ENCODE peak calls at places on chromosomes 3 and 15, in four cellular contexts. W is EH, I is NCI-H1105 treated with DMSO at 0.1 percent for 48 hours, J is iris pigment epithelial cell. V is an unnamed sample.

GRCh38 chr3:131356006-131356405 is 25.6 kb upstream of the NUDT16 start:
- DNase-seq in W (peak; percentile 94), I (no peak), J (no peak), V (no peak)

GRCh38 chr3:178140491-178140890 is 395.7 kb upstream of the KCNMB2 start:
- DNase-seq in J (peak; percentile 73), I (no peak), W (peak; percentile 41), V (no peak)

GRCh38 chr3:21645121-21645897 is 105.7 kb downstream of the ZNF385D start:
- DNase-seq in J (peak; percentile 9), W (peak; percentile 36), I (no peak), V (no peak)

GRCh38 chr3:71724584-71725278 is 471 bp downstream of the EIF4E3 start:
- DNase-seq in I (no peak), W (peak; percentile 26), J (no peak), V (peak; percentile 60)

GRCh38 chr15:66615175-66615495 is 49.3 kb upstream of the LCTL start:
- DNase-seq in I (no peak), W (no peak), J (no peak), V (no peak)

GRCh38 chr15:73026496-73027054 is 25.7 kb upstream of the NEO1 start:
- DNase-seq in I (no peak), J (no peak), W (no peak), V (no peak)

GRCh38 chr15:31227954-31228542 is 98.6 kb upstream of the KLF13 start:
- DNase-seq in W (no peak), J (no peak), I (no peak), V (no peak)

GRCh38 chr15:65751431-65751830 is 40.7 kb downstream of the DENND4A start:
- DNase-seq in J (no peak), I (no peak), W (no peak), V (no peak)

GRCh38 chr3:58466899-58467563 is 24.9 kb upstream of the KCTD6 start:
- DNase-seq in W (no peak), J (no peak), I (no peak), V (no peak)

GRCh38 chr3:69776926-69777581 is 37.8 kb downstream of the MITF start:
- DNase-seq in I (no peak), J (no peak), W (peak; percentile 46), V (no peak)

GRCh38 chr3:107524214-107525100 is 1.7 kb downstream of the BBX start:
- DNase-seq in J (peak; percentile 60), I (peak; percentile 61), W (peak; percentile 71), V (peak; percentile 59)

GRCh38 chr3:59885907-59886400 is 836.1 kb upstream of the CFAP20DC start:
- DNase-seq in I (no peak), W (no peak), J (no peak), V (no peak)

GRCh38 chr15:101148881-101149664 is 102.8 kb downstream of the CHSY1 start:
- DNase-seq in I (no peak), W (no peak), J (no peak), V (no peak)

GRCh38 chr3:14289590-14290453 is 111.2 kb downstream of the LSM3 start:
- DNase-seq in W (peak; percentile 91), J (peak; percentile 93), I (no peak), V (no peak)

GRCh38 chr3:44555753-44556152 is 760 bp downstream of the ZKSCAN7 start:
- DNase-seq in J (peak; percentile 25), I (no peak), W (peak; percentile 8), V (peak; percentile 3)

GRCh38 chr15:76235186-76235826 is 76.0 kb downstream of the ETFA start:
- DNase-seq in W (peak; percentile 61), J (peak; percentile 47), I (peak; percentile 27), V (peak; percentile 67)

GRCh38 chr3:17672506-17672905 is 69.9 kb downstream of the TBC1D5 start:
- DNase-seq in I (no peak), J (peak; percentile 7), W (peak; percentile 15), V (no peak)

GRCh38 chr3:194249323-194250103 is 101.6 kb downstream of the CPN2 start:
- DNase-seq in I (peak; percentile 70), W (no peak), J (no peak), V (no peak)

GRCh38 chr3:37887062-37887461 is 25.4 kb downstream of the CTDSPL start:
- DNase-seq in I (no peak), J (no peak), W (no peak), V (no peak)

GRCh38 chr15:99143655-99144610 is 39.1 kb downstream of the SYNM start:
- DNase-seq in W (peak; percentile 57), J (peak; percentile 49), I (no peak), V (no peak)

GRCh38 chr15:90860942-90861675 is 7.3 kb upstream of the FURIN start:
- DNase-seq in W (peak; percentile 10), J (peak; percentile 43), I (peak; percentile 29), V (no peak)

GRCh38 chr3:178709047-178709446 is 172.8 kb downstream of the KCNMB2 start:
- DNase-seq in W (no peak), J (no peak), I (no peak), V (peak; percentile 56)

GRCh38 chr3:50164056-50164455 is 8.9 kb downstream of the SEMA3F start:
- DNase-seq in W (peak; percentile 98), I (no peak), J (peak; percentile 77), V (no peak)

GRCh38 chr15:88882745-88883144 is 12.6 kb downstream of the HAPLN3 start:
- DNase-seq in W (peak; percentile 71), I (no peak), J (peak; percentile 67), V (no peak)

GRCh38 chr3:30760737-30761136 is 133.7 kb downstream of the GADL1 start:
- DNase-seq in I (no peak), W (no peak), J (no peak), V (no peak)

GRCh38 chr15:44719293-44719999 is 8.1 kb downstream of the B2M start:
- DNase-seq in I (no peak), J (peak; percentile 38), W (peak; percentile 33), V (peak; percentile 33)

GRCh38 chr15:49506341-49506740 is 83.3 kb downstream of the FGF7 start:
- DNase-seq in I (peak; percentile 12), J (peak; percentile 34), W (peak; percentile 13), V (no peak)

GRCh38 chr3:129594907-129595390 is 11.5 kb downstream of the PLXND1 start:
- DNase-seq in J (no peak), I (no peak), W (no peak), V (no peak)

GRCh38 chr3:194170793-194171192 is 34.8 kb downstream of the HES1 start:
- DNase-seq in J (no peak), I (no peak), W (no peak), V (no peak)